ENCODE peak calls at places on chromosomes 4 and X, in nine cellular contexts. D, W, E, V, Y, I, T, C and L are unnamed samples.
A peak's percentile ranks its signal among the peaks of the same experiment; 100 is the strongest.

GRCh38 chr4:134126161-134126560 is 75.4 kb downstream of the PABPC4L start:
- DNase-seq in D (no peak), W (no peak), E (no peak), V (no peak), Y (no peak), I (no peak), T (no peak), C (no peak), L (no peak)

GRCh38 chr4:104302731-104303130 is 192.0 kb downstream of the CXXC4 start:
- DNase-seq in D (no peak), W (no peak), E (no peak), V (no peak), Y (no peak), I (no peak), T (no peak), C (peak; percentile 53), L (no peak)

GRCh38 chrX:31070057-31070468 is 1.8 kb downstream of the FTHL17 start:
- DNase-seq in D (no peak), W (no peak), E (no peak), V (no peak), Y (no peak), I (no peak), T (no peak), C (no peak), L (peak; percentile 26)

GRCh38 chr4:102535398-102536082 is 34.4 kb downstream of the NFKB1 start:
- DNase-seq in D (no peak), W (no peak), E (no peak), V (no peak), Y (peak; percentile 10), I (peak; percentile 32), T (no peak), C (no peak), L (no peak)

GRCh38 chr4:144646523-144647094 is 653 bp downstream of the HHIP start:
- DNase-seq in D (no peak), W (no peak), E (peak; percentile 43), V (peak; percentile 26), Y (peak; percentile 41), I (no peak), T (no peak), C (peak; percentile 57), L (peak; percentile 22)

GRCh38 chr4:87353592-87353991 is 30.9 kb upstream of the HSD17B13 start:
- DNase-seq in D (no peak), W (no peak), E (no peak), V (peak; percentile 52), Y (peak; percentile 23), I (peak; percentile 41), T (no peak), C (peak; percentile 43), L (peak; percentile 54)

GRCh38 chrX:101276238-101276637 is 14.9 kb downstream of the TAF7L start:
- DNase-seq in D (no peak), W (no peak), E (no peak), V (no peak), Y (no peak), I (no peak), T (no peak), C (no peak), L (no peak)

GRCh38 chr4:104462647-104463046 is 32.0 kb downstream of the CXXC4 start:
- DNase-seq in D (no peak), W (no peak), E (no peak), V (no peak), Y (no peak), I (no peak), T (no peak), C (no peak), L (no peak)

GRCh38 chrX:141857479-141857878 is 19.4 kb downstream of the MAGEC3 start:
- DNase-seq in D (no peak), W (no peak), E (no peak), V (no peak), Y (no peak), I (no peak), T (no peak), C (no peak), L (no peak)

GRCh38 chr4:89995006-89995405 is 100.4 kb downstream of the MMRN1 start:
- DNase-seq in D (no peak), W (no peak), E (no peak), V (no peak), Y (no peak), I (no peak), T (no peak), C (no peak), L (no peak)

GRCh38 chr4:95159384-95159783 is 389.4 kb downstream of the UNC5C start:
- DNase-seq in D (no peak), W (no peak), E (no peak), V (no peak), Y (no peak), I (no peak), T (no peak), C (no peak), L (no peak)

GRCh38 chrX:47500541-47500940 is 17.5 kb upstream of the ZNF41 start:
- DNase-seq in D (no peak), W (no peak), E (no peak), V (no peak), Y (no peak), I (no peak), T (no peak), C (no peak), L (no peak)

GRCh38 chr4:45004847-45005565 is 278.6 kb upstream of the GNPDA2 start:
- DNase-seq in D (no peak), W (no peak), E (no peak), V (no peak), Y (peak; percentile 5), I (no peak), T (no peak), C (no peak), L (no peak)

GRCh38 chr4:112147697-112148096 is 2.4 kb downstream of the FAM241A start:
- DNase-seq in D (no peak), W (no peak), E (no peak), V (no peak), Y (no peak), I (no peak), T (no peak), C (no peak), L (no peak)

GRCh38 chr4:41418444-41418843 is 119.5 kb upstream of the LIMCH1 start:
- DNase-seq in D (no peak), W (no peak), E (peak; percentile 50), V (no peak), Y (no peak), I (no peak), T (peak; percentile 70), C (peak; percentile 47), L (no peak)

GRCh38 chr4:108008721-108009120 is 19.0 kb downstream of the HADH start:
- DNase-seq in D (no peak), W (no peak), E (no peak), V (no peak), Y (no peak), I (no peak), T (no peak), C (no peak), L (no peak)

GRCh38 chr4:110770353-110770752 is 147.5 kb upstream of the PITX2 start:
- DNase-seq in D (no peak), W (no peak), E (no peak), V (no peak), Y (no peak), I (no peak), T (no peak), C (no peak), L (no peak)

GRCh38 chrX:151715735-151716134 is at the start of gene FATE1:
- DNase-seq in D (no peak), W (no peak), E (no peak), V (no peak), Y (no peak), I (no peak), T (no peak), C (no peak), L (no peak)

GRCh38 chr4:124104628-124105027 is 607.9 kb downstream of the ANKRD50 start:
- DNase-seq in D (no peak), W (no peak), E (no peak), V (no peak), Y (no peak), I (no peak), T (no peak), C (no peak), L (no peak)

GRCh38 chrX:96480081-96480480 is 204.6 kb upstream of the DIAPH2 start:
- DNase-seq in D (no peak), W (no peak), E (no peak), V (no peak), Y (no peak), I (no peak), T (no peak), C (no peak), L (no peak)

GRCh38 chrX:5683996-5684395 is 544.7 kb downstream of the NLGN4X start:
- DNase-seq in D (no peak), W (no peak), E (no peak), V (no peak), Y (no peak), I (no peak), T (no peak), C (no peak), L (no peak)

GRCh38 chr4:6768539-6768905 is 14.0 kb upstream of the KIAA0232 start:
- DNase-seq in D (peak; percentile 19), W (no peak), E (no peak), V (no peak), Y (no peak), I (no peak), T (no peak), C (no peak), L (no peak)

GRCh38 chrX:2829066-2829430 is 318 bp downstream of the GYG2 start:
- DNase-seq in D (no peak), W (no peak), E (peak; percentile 40), V (no peak), Y (no peak), I (no peak), T (no peak), C (no peak), L (no peak)

GRCh38 chrX:123899701-123900100 is 39.8 kb downstream of the XIAP start:
- DNase-seq in D (no peak), W (no peak), E (no peak), V (no peak), Y (no peak), I (no peak), T (no peak), C (no peak), L (no peak)

GRCh38 chrX:108704839-108705238 is 31.5 kb downstream of the IRS4 start:
- DNase-seq in D (no peak), W (no peak), E (no peak), V (no peak), Y (no peak), I (no peak), T (no peak), C (no peak), L (no peak)

GRCh38 chr4:3436798-3437581 is 4.8 kb upstream of the HGFAC start:
- DNase-seq in D (no peak), W (no peak), E (no peak), V (no peak), Y (peak; percentile 93), I (peak; percentile 77), T (peak; percentile 29), C (no peak), L (no peak)

GRCh38 chr4:156190606-156191005 is 236.9 kb upstream of the CTSO start:
- DNase-seq in D (no peak), W (no peak), E (no peak), V (no peak), Y (peak; percentile 18), I (no peak), T (no peak), C (no peak), L (no peak)

GRCh38 chr4:71833175-71833900 is 49.5 kb upstream of the GC start:
- DNase-seq in D (no peak), W (no peak), E (no peak), V (no peak), Y (no peak), I (no peak), T (no peak), C (no peak), L (no peak)

GRCh38 chr4:148170408-148171385 is 271.5 kb downstream of the NR3C2 start:
- DNase-seq in D (no peak), W (no peak), E (no peak), V (no peak), Y (no peak), I (no peak), T (no peak), C (no peak), L (no peak)

GRCh38 chr4:153728151-153728550 is 31.7 kb downstream of the RNF175 start:
- DNase-seq in D (no peak), W (no peak), E (no peak), V (no peak), Y (no peak), I (no peak), T (no peak), C (no peak), L (no peak)

GRCh38 chr4:79653871-79654270 is 245.8 kb upstream of the GK2 start:
- DNase-seq in D (no peak), W (peak; percentile 4), E (no peak), V (no peak), Y (no peak), I (peak; percentile 4), T (no peak), C (no peak), L (no peak)